ENCODE peak calls at places on chromosomes 13 and 19, in nine cellular contexts. V, I, E, Q, A, O, G, B and C are unnamed samples.

GRCh38 chr13:89900104-89900760 is 1447.3 kb upstream of the MIR17HG start:
- DNase-seq in B (no peak), E (no peak), G (no peak), O (no peak), V (no peak), A (no peak), I (no peak), Q (no peak), C (no peak)

GRCh38 chr13:48801255-48801654 is 147.5 kb downstream of the CYSLTR2 start:
- DNase-seq in O (no peak), B (no peak), E (no peak), G (no peak), Q (no peak), V (no peak), A (no peak), I (no peak), C (no peak)

GRCh38 chr13:47437411-47437810 is 540.6 kb upstream of the HTR2A start:
- DNase-seq in B (no peak), E (no peak), G (no peak), V (no peak), I (no peak), Q (no peak), O (no peak), A (no peak), C (no peak)

GRCh38 chr13:25958983-25959382 is 92.8 kb downstream of the SHISA2 start:
- DNase-seq in O (no peak), E (no peak), A (no peak), I (no peak), Q (no peak), G (no peak), B (no peak), V (no peak), C (no peak)

GRCh38 chr13:93435651-93436050 is 209.0 kb downstream of the GPC6 start:
- DNase-seq in I (no peak), A (no peak), Q (no peak), G (no peak), B (no peak), O (no peak), E (no peak), V (no peak), C (no peak)

GRCh38 chr19:6685482-6685881 is 15.5 kb upstream of the TNFSF14 start:
- DNase-seq in B (no peak), I (no peak), A (no peak), V (no peak), Q (no peak), O (no peak), G (no peak), E (no peak), C (no peak)

GRCh38 chr13:31134055-31134711 is 27.5 kb downstream of the HSPH1 start:
- DNase-seq in Q (no peak), V (no peak), I (no peak), E (no peak), B (no peak), A (no peak), G (no peak), O (no peak), C (no peak)

GRCh38 chr19:50358483-50359431 is 6.7 kb downstream of the NAPSA start:
- DNase-seq in A (no peak), O (peak), B (peak), V (peak), E (peak), Q (peak), G (peak), I (no peak), C (peak)

GRCh38 chr19:16847407-16847806 is 18.2 kb downstream of the SIN3B start:
- DNase-seq in I (no peak), E (no peak), G (no peak), B (no peak), A (no peak), Q (no peak), V (no peak), O (no peak), C (no peak)

GRCh38 chr19:2059422-2060201 is 8.6 kb upstream of the MKNK2 start:
- DNase-seq in E (no peak), Q (no peak), A (peak), G (peak), O (peak), I (peak), V (peak), B (no peak), C (peak)

GRCh38 chr13:42075517-42075916 is 27.1 kb downstream of the DGKH start:
- DNase-seq in E (no peak), V (no peak), O (no peak), I (no peak), A (no peak), B (no peak), G (no peak), Q (no peak), C (no peak)

GRCh38 chr13:81247711-81248110 is 906.8 kb upstream of the SPRY2 start:
- DNase-seq in G (no peak), B (no peak), E (no peak), I (no peak), V (no peak), Q (no peak), O (no peak), A (no peak), C (no peak)

GRCh38 chr13:113611996-113612395 is 27.4 kb downstream of the TFDP1 start:
- DNase-seq in A (no peak), I (no peak), Q (no peak), G (no peak), O (no peak), E (no peak), B (no peak), V (no peak), C (no peak)

GRCh38 chr19:3006075-3006767 is 22.9 kb downstream of the TLE2 start:
- DNase-seq in B (peak), E (no peak), V (no peak), I (no peak), A (no peak), O (no peak), G (no peak), Q (no peak), C (peak)

GRCh38 chr13:51674276-51674675 is 90.0 kb downstream of the WDFY2 start:
- DNase-seq in E (no peak), A (peak), B (no peak), I (no peak), G (no peak), O (no peak), Q (no peak), V (no peak), C (no peak)

GRCh38 chr19:43704002-43704705 is 11.7 kb upstream of the IRGC start:
- DNase-seq in V (no peak), O (no peak), E (no peak), G (no peak), B (no peak), A (no peak), I (no peak), Q (no peak), C (no peak)

GRCh38 chr19:58554494-58555368 is at the start of gene CHMP2A:
- DNase-seq in O (no peak), E (peak), G (peak), B (peak), I (peak), Q (peak), A (peak), V (no peak), C (peak)

GRCh38 chr13:20482275-20482761 is 43.3 kb downstream of the CRYL1 start:
- DNase-seq in Q (no peak), O (no peak), B (no peak), I (no peak), V (no peak), A (no peak), E (no peak), G (no peak), C (no peak)

GRCh38 chr13:49404621-49405020 is 39.2 kb downstream of the CAB39L start:
- DNase-seq in G (no peak), O (no peak), B (no peak), E (no peak), V (no peak), Q (no peak), A (no peak), I (no peak), C (peak)

GRCh38 chr13:85386424-85386823 is 412.8 kb downstream of the SLITRK6 start:
- DNase-seq in V (no peak), E (no peak), Q (no peak), A (peak), I (no peak), O (peak), B (no peak), G (no peak), C (peak)

GRCh38 chr19:50926144-50926543 is 14.9 kb upstream of the KLK4 start:
- DNase-seq in I (no peak), V (no peak), B (no peak), O (no peak), Q (no peak), E (no peak), G (no peak), A (no peak), C (no peak)